ENCODE peak calls at places on chromosomes 3 and 15, in eight cellular contexts. M, E, A, T, N, V, H and Z are unnamed samples.

GRCh38 chr3:73324203-73325155 is 263.0 kb downstream of the EBLN2 start:
- DNase-seq in M (no peak), E (no peak), A (no peak), T (no peak), N (no peak), V (no peak), H (no peak), Z (no peak)

GRCh38 chr3:153162513-153163348 is 705 bp downstream of the RAP2B start:
- DNase-seq in M (peak), E (peak), A (peak), T (no peak), N (no peak), V (peak), H (peak), Z (peak)

GRCh38 chr3:141489184-141489583 is 2.4 kb downstream of the RASA2 start:
- DNase-seq in M (no peak), E (no peak), A (no peak), T (no peak), N (no peak), V (no peak), H (no peak), Z (no peak)

GRCh38 chr3:31960793-31961431 is 20.1 kb downstream of the OSBPL10 start:
- DNase-seq in M (no peak), E (no peak), A (peak), T (no peak), N (no peak), V (no peak), H (no peak), Z (no peak)

GRCh38 chr3:78101363-78101762 is 1061.5 kb downstream of the ROBO2 start:
- DNase-seq in M (no peak), E (no peak), A (no peak), T (no peak), N (no peak), V (no peak), H (no peak), Z (no peak)

GRCh38 chr15:52217186-52217585 is 26.0 kb upstream of the GNB5 start:
- DNase-seq in M (no peak), E (no peak), A (no peak), T (no peak), N (no peak), V (no peak), H (no peak), Z (peak)

GRCh38 chr15:81372571-81372970 is 1.4 kb downstream of the TMC3 start:
- DNase-seq in M (no peak), E (no peak), A (no peak), T (no peak), N (no peak), V (no peak), H (no peak), Z (no peak)

GRCh38 chr3:188792788-188793187 is 379.0 kb upstream of the TPRG1 start:
- DNase-seq in M (no peak), E (no peak), A (no peak), T (no peak), N (no peak), V (no peak), H (peak), Z (peak)

GRCh38 chr15:36912311-36912712 is 188.0 kb downstream of the MEIS2 start:
- DNase-seq in M (no peak), E (no peak), A (no peak), T (no peak), N (no peak), V (no peak), H (no peak), Z (no peak)

GRCh38 chr15:25543156-25543555 is 104.3 kb upstream of the UBE3A start:
- DNase-seq in M (peak), E (no peak), A (peak), T (no peak), N (no peak), V (no peak), H (no peak), Z (no peak)

GRCh38 chr3:47578691-47579632 is at the start of gene CSPG5:
- DNase-seq in M (no peak), E (peak), A (no peak), T (no peak), N (no peak), V (peak), H (peak), Z (peak)

GRCh38 chr3:5194801-5195509 is 7.4 kb downstream of the EDEM1 start:
- DNase-seq in M (no peak), E (peak), A (peak), T (no peak), N (peak), V (no peak), H (no peak), Z (no peak)

GRCh38 chr3:195854628-195855300 is 43.0 kb upstream of the MUC4 start:
- DNase-seq in M (no peak), E (no peak), A (no peak), T (no peak), N (no peak), V (no peak), H (no peak), Z (no peak)

GRCh38 chr15:52498700-52499099 is 30.0 kb downstream of the MYO5A start:
- DNase-seq in M (no peak), E (no peak), A (no peak), T (no peak), N (no peak), V (no peak), H (no peak), Z (no peak)

GRCh38 chr3:194727435-194728128 is 41.9 kb downstream of the FAM43A start:
- DNase-seq in M (no peak), E (no peak), A (no peak), T (no peak), N (no peak), V (no peak), H (no peak), Z (no peak)

GRCh38 chr15:86229966-86230365 is 150.3 kb downstream of the AGBL1 start:
- DNase-seq in M (no peak), E (no peak), A (no peak), T (no peak), N (no peak), V (no peak), H (no peak), Z (no peak)

GRCh38 chr15:68800875-68801274 is 19.8 kb downstream of the ANP32A start:
- DNase-seq in M (no peak), E (no peak), A (no peak), T (no peak), N (no peak), V (no peak), H (no peak), Z (no peak)

GRCh38 chr15:67185621-67186225 is 68.7 kb downstream of the AAGAB start:
- DNase-seq in M (no peak), E (no peak), A (no peak), T (no peak), N (peak), V (no peak), H (no peak), Z (peak)

GRCh38 chr3:152574461-152575079 is 260.4 kb upstream of the P2RY1 start:
- DNase-seq in M (peak), E (no peak), A (peak), T (no peak), N (peak), V (no peak), H (peak), Z (peak)

GRCh38 chr3:183309276-183309675 is 56.2 kb downstream of the B3GNT5 start:
- DNase-seq in M (no peak), E (no peak), A (no peak), T (no peak), N (no peak), V (no peak), H (peak), Z (peak)

GRCh38 chr15:90851114-90851513 is 17.3 kb upstream of the FURIN start:
- DNase-seq in M (no peak), E (peak), A (no peak), T (no peak), N (no peak), V (no peak), H (no peak), Z (no peak)

GRCh38 chr3:16101295-16102186 is 72.9 kb upstream of the GALNT15 start:
- DNase-seq in M (no peak), E (no peak), A (no peak), T (no peak), N (no peak), V (no peak), H (no peak), Z (no peak)

GRCh38 chr3:157408499-157409149 is 28.0 kb upstream of the PTX3 start:
- DNase-seq in M (no peak), E (no peak), A (no peak), T (no peak), N (no peak), V (no peak), H (no peak), Z (no peak)

GRCh38 chr3:64074091-64074490 is 50.8 kb upstream of the PSMD6 start:
- DNase-seq in M (no peak), E (no peak), A (no peak), T (no peak), N (no peak), V (no peak), H (no peak), Z (no peak)

GRCh38 chr3:191707817-191708216 is 246.9 kb downstream of the PYDC2 start:
- DNase-seq in M (no peak), E (no peak), A (no peak), T (no peak), N (no peak), V (no peak), H (no peak), Z (no peak)

GRCh38 chr3:60809857-60810256 is 441.4 kb downstream of the FHIT start:
- DNase-seq in M (no peak), E (no peak), A (no peak), T (no peak), N (no peak), V (no peak), H (no peak), Z (no peak)

GRCh38 chr3:65861718-65862117 is 177.0 kb downstream of the MAGI1 start:
- DNase-seq in M (no peak), E (no peak), A (no peak), T (no peak), N (no peak), V (no peak), H (no peak), Z (no peak)

GRCh38 chr3:4841783-4842440 is 137.3 kb upstream of the BHLHE40 start:
- DNase-seq in M (no peak), E (no peak), A (no peak), T (no peak), N (no peak), V (no peak), H (no peak), Z (no peak)

GRCh38 chr3:74089854-74090253 is 465.1 kb upstream of the PDZRN3 start:
- DNase-seq in M (no peak), E (no peak), A (no peak), T (no peak), N (no peak), V (no peak), H (no peak), Z (no peak)

GRCh38 chr3:150763841-150764483 is 993 bp upstream of the SIAH2 start:
- DNase-seq in M (peak), E (peak), A (peak), T (no peak), N (no peak), V (peak), H (peak), Z (peak)

GRCh38 chr3:188510366-188510765 is 356.4 kb downstream of the LPP start:
- DNase-seq in M (no peak), E (no peak), A (no peak), T (no peak), N (no peak), V (no peak), H (no peak), Z (no peak)

GRCh38 chr3:151305081-151305777 is 11.4 kb downstream of the GPR87 start:
- DNase-seq in M (no peak), E (no peak), A (peak), T (no peak), N (no peak), V (no peak), H (no peak), Z (peak)

GRCh38 chr3:151974067-151974466 is 100.6 kb downstream of the SUCNR1 start:
- DNase-seq in M (no peak), E (no peak), A (peak), T (no peak), N (no peak), V (no peak), H (no peak), Z (no peak)

GRCh38 chr3:31377045-31377642 is 155.6 kb upstream of the STT3B start:
- DNase-seq in M (no peak), E (no peak), A (peak), T (no peak), N (no peak), V (no peak), H (no peak), Z (no peak)